ENCODE peak calls at places on chromosomes 6 and 20, in eight cellular contexts. P is AG04450, O is fibroblast of pulmonary artery, W is GM06990, Z is left ventricle myocardium inferior, R is cardiac muscle cell, K is HCT116, I is suprapubic skin. V is an unnamed sample.

GRCh38 chr6:33714385-33715040 is 3.0 kb upstream of the UQCC2 start:
- DNase-seq in O (no peak), K (no peak), Z (no peak), I (no peak), P (no peak), W (no peak), R (no peak), V (no peak)

GRCh38 chr6:149364558-149364957 is 35.5 kb upstream of the SUMO4 start:
- DNase-seq in P (peak), R (peak), K (no peak), Z (no peak), W (no peak), I (no peak), O (peak), V (peak)

GRCh38 chr20:42855896-42856295 is 333.8 kb downstream of the PTPRT start:
- DNase-seq in I (no peak), O (no peak), R (no peak), Z (no peak), W (no peak), K (no peak), P (no peak), V (no peak)

GRCh38 chr20:33687370-33687915 is 1.3 kb upstream of the E2F1 start:
- DNase-seq in P (no peak), R (peak), I (no peak), K (no peak), O (peak), W (no peak), Z (no peak), V (peak)

GRCh38 chr6:169071394-169071793 is 182.3 kb downstream of the THBS2 start:
- DNase-seq in W (no peak), Z (no peak), P (no peak), I (no peak), K (no peak), O (no peak), R (no peak), V (no peak)

GRCh38 chr6:144390202-144390601 is 105.1 kb downstream of the UTRN start:
- DNase-seq in P (no peak), W (no peak), R (no peak), K (no peak), Z (no peak), I (no peak), O (no peak), V (no peak)

GRCh38 chr20:62791301-62792181 is 4.7 kb upstream of the MRGBP start:
- DNase-seq in O (peak), Z (peak), R (peak), I (peak), W (peak), K (peak), P (peak), V (peak)

GRCh38 chr6:138403324-138403800 is 661 bp upstream of the HEBP2 start:
- DNase-seq in O (peak), W (peak), Z (peak), R (peak), K (no peak), I (no peak), P (no peak), V (peak)

GRCh38 chr6:100461273-100461919 is 3.3 kb downstream of the SIM1 start:
- DNase-seq in Z (no peak), R (no peak), I (no peak), O (no peak), P (no peak), W (no peak), K (no peak), V (no peak)

GRCh38 chr6:154509421-154510143 is 903 bp downstream of the CNKSR3 start:
- DNase-seq in I (peak), W (peak), O (peak), K (no peak), R (peak), Z (peak), P (no peak), V (peak)

GRCh38 chr6:158818580-158819212 is 472 bp downstream of the EZR start:
- DNase-seq in O (peak), R (peak), K (no peak), P (no peak), Z (peak), W (peak), I (peak), V (peak)

GRCh38 chr6:19322691-19323470 is 514.3 kb upstream of the ID4 start:
- DNase-seq in K (no peak), P (no peak), W (no peak), O (peak), Z (no peak), R (peak), I (no peak), V (no peak)

GRCh38 chr20:46176744-46177378 is 58.7 kb downstream of the CD40 start:
- DNase-seq in P (no peak), R (no peak), W (no peak), O (no peak), I (no peak), K (no peak), Z (no peak), V (no peak)

GRCh38 chr20:45948742-45949541 is 14.5 kb downstream of the PCIF1 start:
- DNase-seq in K (no peak), P (no peak), W (no peak), O (no peak), Z (no peak), R (no peak), I (no peak), V (no peak)

GRCh38 chr20:46058656-46059281 is 29.8 kb downstream of the SLC12A5 start:
- DNase-seq in R (no peak), I (no peak), K (no peak), W (no peak), Z (no peak), O (no peak), P (no peak), V (no peak)

GRCh38 chr6:164947174-164947573 is 362.2 kb downstream of the C6orf118 start:
- DNase-seq in I (no peak), R (no peak), O (no peak), Z (no peak), W (no peak), K (no peak), P (no peak), V (no peak)

GRCh38 chr6:164322533-164322932 is 908.0 kb downstream of the QKI start:
- DNase-seq in O (peak), P (no peak), Z (no peak), R (peak), W (no peak), I (no peak), K (no peak), V (peak)

GRCh38 chr6:119379809-119380208 is 30.2 kb upstream of the MAN1A1 start:
- DNase-seq in K (no peak), Z (no peak), I (no peak), W (no peak), O (no peak), P (no peak), R (no peak), V (no peak)

GRCh38 chr6:133474516-133474915 is 233.4 kb downstream of the EYA4 start:
- DNase-seq in O (no peak), K (no peak), I (no peak), Z (no peak), R (no peak), P (no peak), W (no peak), V (no peak)

GRCh38 chr20:36471885-36472642 is 69.3 kb upstream of the MYL9 start:
- DNase-seq in O (no peak), P (no peak), K (no peak), R (no peak), I (no peak), W (no peak), Z (no peak), V (no peak)

GRCh38 chr20:59810376-59811187 is 122.9 kb downstream of the SYCP2 start:
- DNase-seq in R (no peak), Z (no peak), P (no peak), O (no peak), I (no peak), K (no peak), W (no peak), V (no peak)

GRCh38 chr20:50799176-50799889 is 4.5 kb downstream of the BCAS4 start:
- DNase-seq in R (no peak), Z (no peak), I (no peak), P (no peak), W (no peak), O (no peak), K (no peak), V (no peak)
- H3K4me3 ChIP-seq in R (no peak), Z (no peak), I (no peak), P (no peak), W (peak), O (no peak), K (no peak), V (no peak)

DNA sequence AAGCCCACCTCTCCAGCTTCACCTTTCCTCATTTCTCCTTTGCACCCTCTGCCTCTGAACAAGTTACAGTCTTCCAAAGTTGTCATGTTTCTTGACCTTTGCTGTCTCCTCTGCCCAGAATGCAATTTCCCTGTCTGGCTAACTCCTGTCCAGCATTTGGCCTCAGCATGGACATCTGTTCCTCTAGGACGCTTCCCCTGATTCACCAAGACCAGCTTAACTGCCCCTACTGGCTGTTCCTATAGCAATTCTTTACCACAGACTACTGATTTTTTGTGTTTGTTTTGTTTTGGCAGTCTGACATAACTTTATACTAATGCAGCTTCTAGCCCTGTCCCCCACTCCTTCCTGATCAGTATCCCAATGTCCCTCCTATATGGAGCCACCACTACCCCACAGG is 13.4 kb downstream of the GNL1 start:
- DNase-seq in P (no peak), O (peak), I (no peak), W (no peak), R (peak), Z (no peak), K (no peak), V (no peak)
- TF ChIP-seq CTCF in P (peak), O (peak), I (no peak), W (no peak), R (peak), Z (no peak), K (no peak), V (peak)

DNA sequence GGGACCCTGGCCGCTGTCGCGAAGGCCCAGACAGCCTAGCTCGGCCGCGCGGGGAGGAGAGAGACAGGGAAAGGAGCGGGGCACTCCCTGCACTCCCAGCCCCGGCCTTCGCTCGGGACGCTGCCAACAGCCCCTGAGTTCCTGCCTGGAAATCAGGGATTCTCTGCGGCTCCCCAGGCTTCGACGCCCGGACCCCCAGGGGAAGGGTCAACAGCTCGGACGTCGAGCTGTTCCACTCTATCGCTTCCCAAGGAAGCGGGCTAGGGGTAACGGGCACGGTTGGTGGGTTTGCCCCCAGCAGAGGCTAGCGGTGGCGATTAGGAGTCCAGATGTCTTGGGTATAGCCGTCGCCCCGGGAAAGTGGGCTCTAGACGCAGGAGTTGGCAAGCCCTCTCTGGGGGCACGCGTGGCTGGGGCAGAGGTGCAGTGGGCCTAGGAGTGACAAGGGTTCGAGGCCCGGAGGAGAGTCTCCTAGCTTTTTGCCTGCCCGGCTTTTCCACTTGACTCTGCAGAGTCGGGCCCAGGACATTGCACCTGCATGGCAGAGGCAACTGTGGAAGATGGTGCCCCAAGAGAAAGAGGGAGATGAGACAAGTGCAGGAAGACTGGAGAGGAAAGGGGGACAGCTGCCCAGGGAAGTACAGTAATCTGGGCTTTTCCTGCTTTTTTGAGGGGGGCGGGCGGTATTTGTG is 8.3 kb downstream of the POU3F2 start:
- DNase-seq in I (no peak), K (no peak), P (no peak), W (no peak), Z (no peak), R (no peak), O (no peak), V (no peak)
- H3K4me3 ChIP-seq in I (no peak), K (no peak), P (no peak), W (no peak), Z (no peak), R (no peak), O (no peak), V (no peak)

DNA sequence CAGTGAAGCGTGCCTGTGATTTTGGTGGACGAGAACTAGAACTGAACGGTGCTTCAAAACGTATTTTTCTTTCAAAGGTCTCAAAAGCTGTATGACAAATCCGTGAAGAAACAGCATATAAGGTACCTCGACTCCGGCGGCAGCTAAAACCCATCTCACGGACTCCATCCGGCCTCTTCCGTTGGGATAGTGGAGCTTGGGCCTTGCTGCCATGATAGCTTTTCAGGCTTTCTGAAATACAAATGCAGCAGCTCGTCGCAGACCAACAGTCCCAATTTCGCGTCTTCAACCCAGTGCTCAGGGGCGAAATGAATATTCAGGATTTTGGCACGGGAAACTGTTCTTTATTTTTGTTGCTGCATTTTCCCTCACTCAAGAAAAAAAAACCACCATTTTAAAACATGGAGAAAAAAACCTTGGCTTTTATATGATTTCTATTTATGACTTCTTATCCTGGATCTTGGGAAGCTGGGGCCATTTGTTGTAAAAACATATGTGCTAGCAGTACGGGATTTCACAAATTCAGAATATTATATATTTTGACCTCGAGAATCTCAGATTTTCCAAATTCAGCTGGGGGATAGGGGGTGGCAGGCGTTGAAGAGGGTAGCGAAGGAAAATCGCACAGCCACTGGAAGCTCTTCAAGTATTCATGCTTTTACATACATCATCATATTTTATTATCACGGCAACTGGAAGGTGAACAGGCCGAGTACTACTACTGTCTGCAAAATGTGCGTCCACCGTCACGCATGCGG is 874 bp downstream of the GSTA4 start:
- DNase-seq in I (no peak), Z (peak), R (peak), O (peak), K (no peak), P (no peak), W (no peak), V (peak)
- TF ChIP-seq CTCF in I (no peak), Z (no peak), R (no peak), O (no peak), K (no peak), P (peak), W (no peak), V (no peak)

DNA sequence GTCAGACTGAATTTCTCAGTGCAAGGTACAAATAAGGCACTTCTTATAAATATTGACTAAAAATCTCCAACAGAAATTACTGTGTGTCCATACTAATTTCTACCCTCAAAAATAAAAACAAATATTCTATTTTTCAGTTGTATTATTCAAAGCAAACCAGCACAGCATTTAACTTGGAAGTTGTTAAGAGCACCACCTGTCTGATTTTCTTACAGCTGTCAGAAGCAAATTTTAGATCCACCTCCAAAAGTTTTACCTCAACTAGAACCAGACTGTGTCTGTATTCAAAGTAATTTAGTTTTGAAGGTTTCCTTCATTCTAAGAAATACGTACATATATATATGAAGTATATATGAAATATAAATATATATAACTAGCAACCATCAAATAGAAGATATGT is 1.2 kb downstream of the TRDN start:
- DNase-seq in R (no peak), I (no peak), O (no peak), Z (no peak), W (no peak), P (no peak), K (no peak), V (no peak)
- H3K4me3 ChIP-seq in R (peak), I (no peak), O (no peak), Z (peak), W (no peak), P (no peak), K (no peak), V (no peak)

GRCh38 chr6:13927203-13927602 is 2.5 kb downstream of the RNF182 start:
- DNase-seq in Z (no peak), O (no peak), W (no peak), I (no peak), K (no peak), R (no peak), P (no peak), V (no peak)
- TF ChIP-seq CTCF in Z (no peak), O (no peak), W (no peak), I (no peak), K (peak), R (no peak), P (peak), V (no peak)

GRCh38 chr20:2801459-2801728 is 967 bp upstream of the CPXM1 start:
- DNase-seq in I (no peak), P (no peak), W (no peak), K (no peak), R (no peak), Z (no peak), O (no peak), V (no peak)
- H3K4me3 ChIP-seq in I (peak), P (no peak), W (no peak), K (no peak), R (no peak), Z (no peak), O (no peak), V (no peak)

GRCh38 chr20:51182571-51182970 is 159.7 kb upstream of the KCNG1 start:
- DNase-seq in W (no peak), O (no peak), Z (no peak), R (no peak), K (no peak), P (no peak), I (no peak), V (no peak)

GRCh38 chr20:51185277-51185676 is 162.4 kb upstream of the KCNG1 start:
- DNase-seq in W (no peak), Z (no peak), I (no peak), R (no peak), P (no peak), K (no peak), O (no peak), V (no peak)

GRCh38 chr20:51185861-51186260 is 163.0 kb upstream of the KCNG1 start:
- DNase-seq in K (no peak), I (no peak), Z (no peak), O (no peak), R (no peak), W (no peak), P (no peak), V (no peak)

GRCh38 chr20:51184289-51184688 is 161.4 kb upstream of the KCNG1 start:
- DNase-seq in I (no peak), W (no peak), R (no peak), O (no peak), P (no peak), Z (no peak), K (no peak), V (no peak)

DNA sequence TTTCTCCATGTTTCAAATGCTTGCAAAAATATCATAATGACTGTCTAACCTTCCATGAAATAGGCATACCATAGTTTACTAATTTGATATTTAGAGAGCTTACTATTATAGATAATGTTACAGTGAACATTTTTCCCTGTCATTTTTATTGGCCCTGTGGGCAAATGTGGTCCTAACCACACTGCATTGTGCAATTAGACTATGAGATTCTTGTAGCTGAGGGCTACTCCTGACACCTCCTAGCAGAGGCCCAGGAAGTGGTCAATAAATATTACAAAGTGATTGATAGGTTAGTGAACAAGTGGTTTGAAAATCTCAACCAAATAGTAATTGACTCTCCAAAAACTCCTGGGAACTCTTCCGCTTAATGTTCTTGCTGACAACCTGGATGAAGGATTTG is 160.5 kb upstream of the KCNG1 start:
- DNase-seq in K (no peak), P (no peak), W (no peak), Z (no peak), O (no peak), I (no peak), R (no peak), V (peak)
- TF ChIP-seq CTCF in K (no peak), P (no peak), W (no peak), Z (no peak), O (no peak), I (no peak), R (no peak), V (no peak)

DNA sequence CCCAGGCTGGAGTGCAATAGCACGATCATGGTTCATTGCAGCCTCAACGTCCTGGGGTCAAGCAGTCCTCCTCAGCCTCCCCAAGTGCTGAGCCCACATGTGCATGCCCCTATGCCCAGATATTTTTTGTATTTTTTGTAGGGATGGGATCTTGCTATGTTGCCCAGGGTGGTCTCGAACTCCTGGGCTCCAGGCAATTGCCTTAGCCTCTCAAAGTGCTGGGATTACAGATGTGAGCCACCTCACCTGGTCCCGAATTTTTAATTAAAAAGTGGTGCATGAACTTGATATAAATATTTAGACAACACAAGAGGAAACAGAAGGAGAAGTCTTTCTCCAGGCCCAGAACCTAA is 7.1 kb upstream of the RNF114 start:
- DNase-seq in O (no peak), Z (no peak), K (no peak), I (no peak), P (no peak), W (no peak), R (no peak), V (no peak)
- H3K4me3 ChIP-seq in O (no peak), Z (no peak), K (no peak), I (no peak), P (no peak), W (no peak), R (no peak), V (no peak)